ENCODE peak calls at places on chromosomes 12 and 14, in six cellular contexts. S, R, I, C, X and T are unnamed samples.

GRCh38 chr14:92323031-92323915 is at the start of gene SLC24A4:
- DNase-seq in S (no peak), R (peak), I (no peak), C (no peak), X (no peak), T (no peak)

GRCh38 chr14:23829736-23830474 is 123.7 kb upstream of the DHRS4 start:
- DNase-seq in S (no peak), R (peak), I (no peak), C (no peak), X (no peak), T (no peak)

GRCh38 chr12:66813137-66813867 is 134.4 kb upstream of the GRIP1 start:
- DNase-seq in S (no peak), R (no peak), I (no peak), C (no peak), X (no peak), T (no peak)

GRCh38 chr12:15886372-15887042 is 4.3 kb downstream of the STRAP start:
- DNase-seq in S (no peak), R (no peak), I (no peak), C (no peak), X (no peak), T (no peak)

GRCh38 chr12:110705309-110705708 is 16.4 kb upstream of the HVCN1 start:
- DNase-seq in S (no peak), R (peak), I (no peak), C (no peak), X (no peak), T (no peak)

GRCh38 chr14:65425885-65426284 is 13.4 kb downstream of the FUT8 start:
- DNase-seq in S (no peak), R (no peak), I (no peak), C (no peak), X (no peak), T (no peak)

GRCh38 chr14:50773632-50774541 is 57.1 kb downstream of the NIN start:
- DNase-seq in S (no peak), R (peak), I (no peak), C (no peak), X (no peak), T (no peak)

GRCh38 chr12:10140001-10140400 is 10.0 kb upstream of the CLEC7A start:
- DNase-seq in S (no peak), R (peak), I (no peak), C (no peak), X (no peak), T (no peak)

GRCh38 chr12:102970780-102971179 is 13.3 kb downstream of the ASCL1 start:
- DNase-seq in S (no peak), R (no peak), I (no peak), C (no peak), X (no peak), T (no peak)

GRCh38 chr12:67034110-67034879 is 234.9 kb upstream of the CAND1 start:
- DNase-seq in S (no peak), R (peak), I (no peak), C (no peak), X (no peak), T (no peak)